ENCODE peak calls at places on chromosome 17, in four cellular contexts. One of them, this sample, is unnamed.

GRCh38 chr17:9875441-9875840 is 29.6 kb downstream of the RCVRN start:
- DNase-seq in T-cell: no peak
- DNase-seq in choroid plexus epithelial cell: peak
- DNase-seq in stimulated activated CD4-positive, alpha-beta T cell treated with anti-CD3 and anti-CD28 coated beads, Interleukin-2, amount 100 ng/mL, for 4 hours: no peak
- DNase-seq in this sample: no peak

GRCh38 chr17:28549274-28550132 is 2.9 kb downstream of the UNC119 start:
- DNase-seq in T-cell: peak
- DNase-seq in choroid plexus epithelial cell: no peak
- DNase-seq in stimulated activated CD4-positive, alpha-beta T cell treated with anti-CD3 and anti-CD28 coated beads, Interleukin-2, amount 100 ng/mL, for 4 hours: peak
- DNase-seq in this sample: peak

GRCh38 chr17:3479988-3480387 is 4.2 kb downstream of the ASPA start:
- DNase-seq in T-cell: no peak
- DNase-seq in choroid plexus epithelial cell: no peak
- DNase-seq in stimulated activated CD4-positive, alpha-beta T cell treated with anti-CD3 and anti-CD28 coated beads, Interleukin-2, amount 100 ng/mL, for 4 hours: no peak
- DNase-seq in this sample: no peak

GRCh38 chr17:55576237-55576998 is 65.2 kb upstream of the SMIM36 start:
- DNase-seq in T-cell: no peak
- DNase-seq in choroid plexus epithelial cell: peak
- DNase-seq in stimulated activated CD4-positive, alpha-beta T cell treated with anti-CD3 and anti-CD28 coated beads, Interleukin-2, amount 100 ng/mL, for 4 hours: no peak
- DNase-seq in this sample: no peak

GRCh38 chr17:146546-146945 is 9.2 kb downstream of the SCGB1C2 start:
- DNase-seq in T-cell: no peak
- DNase-seq in choroid plexus epithelial cell: no peak
- DNase-seq in stimulated activated CD4-positive, alpha-beta T cell treated with anti-CD3 and anti-CD28 coated beads, Interleukin-2, amount 100 ng/mL, for 4 hours: no peak
- DNase-seq in this sample: no peak

GRCh38 chr17:80673152-80673920 is 128.7 kb downstream of the RPTOR start:
- DNase-seq in T-cell: no peak
- DNase-seq in choroid plexus epithelial cell: peak
- DNase-seq in stimulated activated CD4-positive, alpha-beta T cell treated with anti-CD3 and anti-CD28 coated beads, Interleukin-2, amount 100 ng/mL, for 4 hours: no peak
- DNase-seq in this sample: no peak

GRCh38 chr17:17512866-17513265 is 16.7 kb upstream of the RASD1 start:
- DNase-seq in T-cell: no peak
- DNase-seq in choroid plexus epithelial cell: no peak
- DNase-seq in stimulated activated CD4-positive, alpha-beta T cell treated with anti-CD3 and anti-CD28 coated beads, Interleukin-2, amount 100 ng/mL, for 4 hours: no peak
- DNase-seq in this sample: no peak

GRCh38 chr17:80034977-80035686 is 540 bp downstream of the TBC1D16 start:
- DNase-seq in T-cell: no peak
- DNase-seq in choroid plexus epithelial cell: peak
- DNase-seq in stimulated activated CD4-positive, alpha-beta T cell treated with anti-CD3 and anti-CD28 coated beads, Interleukin-2, amount 100 ng/mL, for 4 hours: peak
- DNase-seq in this sample: peak

GRCh38 chr17:74457146-74457819 is 9.2 kb upstream of the CD300A start:
- DNase-seq in T-cell: no peak
- DNase-seq in choroid plexus epithelial cell: peak
- DNase-seq in stimulated activated CD4-positive, alpha-beta T cell treated with anti-CD3 and anti-CD28 coated beads, Interleukin-2, amount 100 ng/mL, for 4 hours: peak
- DNase-seq in this sample: peak

GRCh38 chr17:72843591-72843990 is 248.9 kb downstream of the SLC39A11 start:
- DNase-seq in T-cell: no peak
- DNase-seq in choroid plexus epithelial cell: no peak
- DNase-seq in stimulated activated CD4-positive, alpha-beta T cell treated with anti-CD3 and anti-CD28 coated beads, Interleukin-2, amount 100 ng/mL, for 4 hours: no peak
- DNase-seq in this sample: no peak

GRCh38 chr17:10754109-10754508 is 24.3 kb upstream of the TMEM220 start:
- DNase-seq in T-cell: no peak
- DNase-seq in choroid plexus epithelial cell: peak
- DNase-seq in stimulated activated CD4-positive, alpha-beta T cell treated with anti-CD3 and anti-CD28 coated beads, Interleukin-2, amount 100 ng/mL, for 4 hours: no peak
- DNase-seq in this sample: no peak

GRCh38 chr17:79023886-79024771 is at the start of gene C1QTNF1:
- DNase-seq in T-cell: no peak
- DNase-seq in choroid plexus epithelial cell: peak
- DNase-seq in stimulated activated CD4-positive, alpha-beta T cell treated with anti-CD3 and anti-CD28 coated beads, Interleukin-2, amount 100 ng/mL, for 4 hours: no peak
- DNase-seq in this sample: peak

GRCh38 chr17:44095647-44096496 is 25.3 kb downstream of the G6PC3 start:
- DNase-seq in T-cell: no peak
- DNase-seq in choroid plexus epithelial cell: peak
- DNase-seq in stimulated activated CD4-positive, alpha-beta T cell treated with anti-CD3 and anti-CD28 coated beads, Interleukin-2, amount 100 ng/mL, for 4 hours: no peak
- DNase-seq in this sample: no peak

GRCh38 chr17:13337864-13338371 is 263.8 kb downstream of the HS3ST3A1 start:
- DNase-seq in T-cell: no peak
- DNase-seq in choroid plexus epithelial cell: peak
- DNase-seq in stimulated activated CD4-positive, alpha-beta T cell treated with anti-CD3 and anti-CD28 coated beads, Interleukin-2, amount 100 ng/mL, for 4 hours: no peak
- DNase-seq in this sample: peak

GRCh38 chr17:4519361-4519788 is 20.7 kb downstream of the SPNS2 start:
- DNase-seq in T-cell: no peak
- DNase-seq in choroid plexus epithelial cell: no peak
- DNase-seq in stimulated activated CD4-positive, alpha-beta T cell treated with anti-CD3 and anti-CD28 coated beads, Interleukin-2, amount 100 ng/mL, for 4 hours: no peak
- DNase-seq in this sample: no peak

GRCh38 chr17:72457712-72458111 is 336.9 kb downstream of the SOX9 start:
- DNase-seq in T-cell: no peak
- DNase-seq in choroid plexus epithelial cell: no peak
- DNase-seq in stimulated activated CD4-positive, alpha-beta T cell treated with anti-CD3 and anti-CD28 coated beads, Interleukin-2, amount 100 ng/mL, for 4 hours: no peak
- DNase-seq in this sample: no peak

GRCh38 chr17:47012457-47012856 is 33.4 kb upstream of the RPRML start:
- DNase-seq in T-cell: no peak
- DNase-seq in choroid plexus epithelial cell: no peak
- DNase-seq in stimulated activated CD4-positive, alpha-beta T cell treated with anti-CD3 and anti-CD28 coated beads, Interleukin-2, amount 100 ng/mL, for 4 hours: no peak
- DNase-seq in this sample: no peak

GRCh38 chr17:81509687-81510523 is 2.7 kb downstream of the ACTG1 start:
- DNase-seq in T-cell: peak
- DNase-seq in choroid plexus epithelial cell: peak
- DNase-seq in stimulated activated CD4-positive, alpha-beta T cell treated with anti-CD3 and anti-CD28 coated beads, Interleukin-2, amount 100 ng/mL, for 4 hours: peak
- DNase-seq in this sample: peak

GRCh38 chr17:20008242-20009051 is 712 bp upstream of the SPECC1 start:
- DNase-seq in T-cell: no peak
- DNase-seq in choroid plexus epithelial cell: no peak
- DNase-seq in stimulated activated CD4-positive, alpha-beta T cell treated with anti-CD3 and anti-CD28 coated beads, Interleukin-2, amount 100 ng/mL, for 4 hours: no peak
- DNase-seq in this sample: no peak

GRCh38 chr17:273994-274832 is 78.4 kb downstream of the RPH3AL start:
- DNase-seq in T-cell: no peak
- DNase-seq in choroid plexus epithelial cell: no peak
- DNase-seq in stimulated activated CD4-positive, alpha-beta T cell treated with anti-CD3 and anti-CD28 coated beads, Interleukin-2, amount 100 ng/mL, for 4 hours: no peak
- DNase-seq in this sample: no peak

GRCh38 chr17:43578699-43579569 is 32.8 kb upstream of the ETV4 start:
- DNase-seq in T-cell: no peak
- DNase-seq in choroid plexus epithelial cell: peak
- DNase-seq in stimulated activated CD4-positive, alpha-beta T cell treated with anti-CD3 and anti-CD28 coated beads, Interleukin-2, amount 100 ng/mL, for 4 hours: no peak
- DNase-seq in this sample: no peak

GRCh38 chr17:1753767-1754429 is 8.0 kb upstream of the SERPINF1 start:
- DNase-seq in T-cell: no peak
- DNase-seq in choroid plexus epithelial cell: no peak
- DNase-seq in stimulated activated CD4-positive, alpha-beta T cell treated with anti-CD3 and anti-CD28 coated beads, Interleukin-2, amount 100 ng/mL, for 4 hours: no peak
- DNase-seq in this sample: no peak

GRCh38 chr17:82655038-82655479 is 6.8 kb upstream of the WDR45B start:
- DNase-seq in T-cell: no peak
- DNase-seq in choroid plexus epithelial cell: peak
- DNase-seq in stimulated activated CD4-positive, alpha-beta T cell treated with anti-CD3 and anti-CD28 coated beads, Interleukin-2, amount 100 ng/mL, for 4 hours: no peak
- DNase-seq in this sample: no peak

This sample was measured in stimulated activated naive CD4-positive, alpha-beta T cell.